ENCODE peak calls at places on chromosomes 4 and X, in ten cellular contexts. One of them, this sample, is unnamed.

GRCh38 chr4:7423801-7424552 is 10.8 kb downstream of the PSAPL1 start:
- DNase-seq in right lobe of liver: peak
- DNase-seq in GM13976: no peak
- DNase-seq in omental fat pad: no peak
- DNase-seq in Calu3: no peak
- DNase-seq in suprapubic skin: peak
- DNase-seq in foreskin fibroblast: no peak
- DNase-seq in A549: no peak
- DNase-seq in fibroblast of villous mesenchyme: no peak
- DNase-seq in heart right ventricle: no peak
- DNase-seq in this sample: peak

GRCh38 chr4:52660643-52661042 is 1.5 kb upstream of the USP46 start:
- DNase-seq in Calu3: no peak
- DNase-seq in A549: no peak
- DNase-seq in heart right ventricle: no peak
- DNase-seq in foreskin fibroblast: no peak
- DNase-seq in right lobe of liver: no peak
- DNase-seq in GM13976: no peak
- DNase-seq in fibroblast of villous mesenchyme: peak
- DNase-seq in omental fat pad: no peak
- DNase-seq in suprapubic skin: no peak
- DNase-seq in this sample: no peak

GRCh38 chr4:124427095-124427767 is 285.3 kb downstream of the ANKRD50 start:
- DNase-seq in suprapubic skin: no peak
- DNase-seq in heart right ventricle: peak
- DNase-seq in GM13976: no peak
- DNase-seq in right lobe of liver: peak
- DNase-seq in A549: no peak
- DNase-seq in omental fat pad: no peak
- DNase-seq in Calu3: peak
- DNase-seq in fibroblast of villous mesenchyme: no peak
- DNase-seq in foreskin fibroblast: no peak
- DNase-seq in this sample: no peak

GRCh38 chrX:152915541-152916241 is 17.8 kb downstream of the ZNF185 start:
- DNase-seq in Calu3: peak
- DNase-seq in GM13976: peak
- DNase-seq in right lobe of liver: no peak
- DNase-seq in foreskin fibroblast: peak
- DNase-seq in heart right ventricle: no peak
- DNase-seq in suprapubic skin: no peak
- DNase-seq in A549: peak
- DNase-seq in omental fat pad: no peak
- DNase-seq in fibroblast of villous mesenchyme: peak
- DNase-seq in this sample: no peak

GRCh38 chr4:17336524-17336941 is 175.4 kb downstream of the QDPR start:
- DNase-seq in foreskin fibroblast: no peak
- DNase-seq in heart right ventricle: peak
- DNase-seq in fibroblast of villous mesenchyme: no peak
- DNase-seq in Calu3: peak
- DNase-seq in omental fat pad: no peak
- DNase-seq in GM13976: peak
- DNase-seq in suprapubic skin: no peak
- DNase-seq in right lobe of liver: peak
- DNase-seq in A549: no peak
- DNase-seq in this sample: no peak

GRCh38 chr4:31655328-31655727 is 935.2 kb downstream of the PCDH7 start:
- DNase-seq in right lobe of liver: no peak
- DNase-seq in heart right ventricle: no peak
- DNase-seq in GM13976: no peak
- DNase-seq in foreskin fibroblast: no peak
- DNase-seq in A549: no peak
- DNase-seq in fibroblast of villous mesenchyme: no peak
- DNase-seq in suprapubic skin: no peak
- DNase-seq in omental fat pad: no peak
- DNase-seq in Calu3: no peak
- DNase-seq in this sample: no peak

GRCh38 chrX:64570204-64570603 is 175.0 kb upstream of the MTMR8 start:
- DNase-seq in right lobe of liver: no peak
- DNase-seq in GM13976: no peak
- DNase-seq in A549: no peak
- DNase-seq in fibroblast of villous mesenchyme: no peak
- DNase-seq in omental fat pad: no peak
- DNase-seq in foreskin fibroblast: no peak
- DNase-seq in suprapubic skin: no peak
- DNase-seq in Calu3: no peak
- DNase-seq in heart right ventricle: no peak
- DNase-seq in this sample: no peak

GRCh38 chr4:134708026-134708425 is 506.4 kb upstream of the PABPC4L start:
- DNase-seq in Calu3: no peak
- DNase-seq in foreskin fibroblast: no peak
- DNase-seq in fibroblast of villous mesenchyme: no peak
- DNase-seq in right lobe of liver: no peak
- DNase-seq in suprapubic skin: no peak
- DNase-seq in heart right ventricle: no peak
- DNase-seq in omental fat pad: no peak
- DNase-seq in A549: no peak
- DNase-seq in GM13976: no peak
- DNase-seq in this sample: no peak

GRCh38 chrX:15471016-15471415 is 22.1 kb downstream of the PIR start:
- DNase-seq in heart right ventricle: peak
- DNase-seq in suprapubic skin: no peak
- DNase-seq in right lobe of liver: peak
- DNase-seq in fibroblast of villous mesenchyme: peak
- DNase-seq in GM13976: peak
- DNase-seq in Calu3: peak
- DNase-seq in foreskin fibroblast: peak
- DNase-seq in A549: peak
- DNase-seq in omental fat pad: peak
- DNase-seq in this sample: no peak

GRCh38 chr4:94649381-94650128 is 108.2 kb upstream of the BMPR1B start:
- DNase-seq in foreskin fibroblast: peak
- DNase-seq in suprapubic skin: no peak
- DNase-seq in omental fat pad: no peak
- DNase-seq in right lobe of liver: no peak
- DNase-seq in heart right ventricle: no peak
- DNase-seq in fibroblast of villous mesenchyme: peak
- DNase-seq in A549: no peak
- DNase-seq in Calu3: no peak
- DNase-seq in GM13976: no peak
- DNase-seq in this sample: no peak

GRCh38 chrX:66638591-66639500 is at the start of gene EDA2R:
- DNase-seq in GM13976: peak
- DNase-seq in Calu3: no peak
- DNase-seq in fibroblast of villous mesenchyme: peak
- DNase-seq in A549: peak
- DNase-seq in suprapubic skin: no peak
- DNase-seq in right lobe of liver: no peak
- DNase-seq in foreskin fibroblast: peak
- DNase-seq in omental fat pad: no peak
- DNase-seq in heart right ventricle: peak
- DNase-seq in this sample: no peak

GRCh38 chr4:2924765-2925301 is 38.4 kb downstream of the NOP14 start:
- DNase-seq in fibroblast of villous mesenchyme: no peak
- DNase-seq in omental fat pad: no peak
- DNase-seq in A549: no peak
- DNase-seq in Calu3: no peak
- DNase-seq in suprapubic skin: peak
- DNase-seq in GM13976: no peak
- DNase-seq in heart right ventricle: no peak
- DNase-seq in right lobe of liver: no peak
- DNase-seq in foreskin fibroblast: no peak
- DNase-seq in this sample: no peak

DNA sequence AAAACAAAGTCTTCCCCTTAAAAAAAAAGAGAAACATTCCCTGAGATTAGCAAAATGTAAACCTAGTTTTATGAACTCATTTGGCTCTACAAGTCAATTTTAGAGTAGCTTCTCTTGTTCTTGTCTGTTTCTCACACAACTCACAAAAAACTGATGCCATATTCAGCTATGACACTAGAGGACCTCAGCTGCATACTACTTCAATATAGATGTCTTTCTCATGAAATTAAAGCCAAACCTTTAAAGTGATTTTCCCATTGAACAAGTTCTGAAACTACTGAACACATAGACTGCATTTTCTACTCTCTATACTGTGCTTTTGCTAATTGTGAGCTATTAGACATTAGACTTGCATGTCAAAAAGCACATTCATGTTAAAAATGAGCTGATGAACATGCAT is 49.8 kb downstream of the TBCK start:
- DNase-seq in suprapubic skin: no peak
- DNase-seq in omental fat pad: no peak
- DNase-seq in Calu3: no peak
- DNase-seq in A549: peak
- DNase-seq in GM13976: peak
- DNase-seq in right lobe of liver: no peak
- DNase-seq in foreskin fibroblast: no peak
- DNase-seq in fibroblast of villous mesenchyme: peak
- DNase-seq in heart right ventricle: no peak
- DNase-seq in this sample: no peak
- TF ChIP-seq CTCF in suprapubic skin: no peak
- TF ChIP-seq CTCF in omental fat pad: no peak
- TF ChIP-seq CTCF in Calu3: no peak
- TF ChIP-seq CTCF in A549: peak
- TF ChIP-seq CTCF in GM13976: peak
- TF ChIP-seq CTCF in right lobe of liver: peak
- TF ChIP-seq CTCF in foreskin fibroblast: peak
- TF ChIP-seq CTCF in fibroblast of villous mesenchyme: peak
- TF ChIP-seq CTCF in heart right ventricle: peak
- TF ChIP-seq CTCF in this sample: peak

DNA sequence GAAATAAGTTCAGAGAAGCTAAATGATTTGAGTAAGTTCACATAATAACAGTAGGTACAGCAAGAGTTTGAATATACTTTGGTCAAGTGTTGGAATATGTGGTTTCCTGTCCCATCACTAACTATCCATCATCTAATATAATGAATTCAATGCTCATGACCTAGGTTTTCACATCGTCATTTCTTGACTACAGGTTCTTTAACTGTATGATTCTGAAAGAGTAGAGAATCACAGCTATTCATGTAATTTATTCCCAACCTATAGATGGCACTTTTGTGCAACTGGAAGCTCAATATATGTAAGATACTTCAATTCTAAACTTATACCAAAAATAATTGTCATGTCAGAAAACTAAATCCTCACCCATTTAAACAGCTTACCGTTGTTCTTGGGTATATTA is 53.1 kb downstream of the TIGD2 start:
- DNase-seq in A549: no peak
- DNase-seq in Calu3: no peak
- DNase-seq in right lobe of liver: no peak
- DNase-seq in heart right ventricle: no peak
- DNase-seq in fibroblast of villous mesenchyme: no peak
- DNase-seq in suprapubic skin: no peak
- DNase-seq in GM13976: no peak
- DNase-seq in foreskin fibroblast: no peak
- DNase-seq in omental fat pad: no peak
- DNase-seq in this sample: no peak
- TF ChIP-seq CTCF in A549: peak
- TF ChIP-seq CTCF in Calu3: no peak
- TF ChIP-seq CTCF in right lobe of liver: peak
- TF ChIP-seq CTCF in heart right ventricle: no peak
- TF ChIP-seq CTCF in fibroblast of villous mesenchyme: no peak
- TF ChIP-seq CTCF in suprapubic skin: no peak
- TF ChIP-seq CTCF in GM13976: no peak
- TF ChIP-seq CTCF in foreskin fibroblast: no peak
- TF ChIP-seq CTCF in omental fat pad: no peak
- TF ChIP-seq CTCF in this sample: peak

GRCh38 chr4:121112530-121112929 is 40.2 kb upstream of the NDNF start:
- DNase-seq in Calu3: no peak
- DNase-seq in right lobe of liver: no peak
- DNase-seq in A549: no peak
- DNase-seq in heart right ventricle: no peak
- DNase-seq in foreskin fibroblast: no peak
- DNase-seq in suprapubic skin: no peak
- DNase-seq in GM13976: no peak
- DNase-seq in fibroblast of villous mesenchyme: no peak
- DNase-seq in omental fat pad: no peak
- DNase-seq in this sample: no peak
- TF ChIP-seq CTCF in Calu3: no peak
- TF ChIP-seq CTCF in right lobe of liver: peak
- TF ChIP-seq CTCF in A549: no peak
- TF ChIP-seq CTCF in heart right ventricle: peak
- TF ChIP-seq CTCF in foreskin fibroblast: no peak
- TF ChIP-seq CTCF in suprapubic skin: no peak
- TF ChIP-seq CTCF in GM13976: no peak
- TF ChIP-seq CTCF in fibroblast of villous mesenchyme: peak
- TF ChIP-seq CTCF in omental fat pad: no peak
- TF ChIP-seq CTCF in this sample: peak

GRCh38 chr4:4593596-4593995 is 51.7 kb upstream of the STX18 start:
- DNase-seq in heart right ventricle: no peak
- DNase-seq in suprapubic skin: no peak
- DNase-seq in GM13976: no peak
- DNase-seq in right lobe of liver: no peak
- DNase-seq in omental fat pad: no peak
- DNase-seq in A549: no peak
- DNase-seq in foreskin fibroblast: no peak
- DNase-seq in Calu3: no peak
- DNase-seq in fibroblast of villous mesenchyme: no peak
- DNase-seq in this sample: no peak

GRCh38 chr4:4596720-4597119 is 54.9 kb upstream of the STX18 start:
- DNase-seq in heart right ventricle: no peak
- DNase-seq in suprapubic skin: no peak
- DNase-seq in fibroblast of villous mesenchyme: no peak
- DNase-seq in right lobe of liver: no peak
- DNase-seq in GM13976: no peak
- DNase-seq in Calu3: no peak
- DNase-seq in omental fat pad: no peak
- DNase-seq in foreskin fibroblast: no peak
- DNase-seq in A549: no peak
- DNase-seq in this sample: no peak

GRCh38 chr4:4592414-4592813 is 50.6 kb upstream of the STX18 start:
- DNase-seq in heart right ventricle: no peak
- DNase-seq in Calu3: no peak
- DNase-seq in GM13976: no peak
- DNase-seq in fibroblast of villous mesenchyme: no peak
- DNase-seq in right lobe of liver: no peak
- DNase-seq in suprapubic skin: no peak
- DNase-seq in A549: no peak
- DNase-seq in foreskin fibroblast: no peak
- DNase-seq in omental fat pad: no peak
- DNase-seq in this sample: no peak

GRCh38 chr4:4594531-4594930 is 52.7 kb upstream of the STX18 start:
- DNase-seq in Calu3: no peak
- DNase-seq in suprapubic skin: no peak
- DNase-seq in omental fat pad: no peak
- DNase-seq in foreskin fibroblast: no peak
- DNase-seq in heart right ventricle: no peak
- DNase-seq in GM13976: no peak
- DNase-seq in right lobe of liver: no peak
- DNase-seq in A549: no peak
- DNase-seq in fibroblast of villous mesenchyme: no peak
- DNase-seq in this sample: no peak

DNA sequence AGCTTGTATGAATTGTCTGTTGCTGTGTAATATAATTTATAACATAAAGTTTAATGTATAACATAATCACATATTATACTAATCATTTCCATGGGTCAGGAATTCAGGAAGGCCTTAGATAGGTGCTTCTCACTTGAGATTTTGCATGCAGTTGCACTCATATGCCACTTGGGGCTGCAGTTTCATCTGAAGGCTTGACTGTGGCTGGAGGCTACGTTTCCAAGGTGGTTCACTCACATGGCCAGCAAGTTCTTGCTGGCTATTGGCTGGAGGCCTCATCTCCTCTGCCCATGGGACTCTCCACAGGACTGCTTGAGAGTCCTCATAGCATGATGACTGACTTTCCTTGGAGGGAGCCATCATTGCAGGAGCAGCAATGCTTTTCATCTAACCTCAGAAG is 53.4 kb upstream of the STX18 start:
- DNase-seq in foreskin fibroblast: no peak
- DNase-seq in GM13976: no peak
- DNase-seq in heart right ventricle: no peak
- DNase-seq in omental fat pad: no peak
- DNase-seq in Calu3: no peak
- DNase-seq in suprapubic skin: no peak
- DNase-seq in right lobe of liver: no peak
- DNase-seq in fibroblast of villous mesenchyme: no peak
- DNase-seq in A549: no peak
- DNase-seq in this sample: no peak
- TF ChIP-seq CTCF in foreskin fibroblast: no peak
- TF ChIP-seq CTCF in GM13976: no peak
- TF ChIP-seq CTCF in heart right ventricle: no peak
- TF ChIP-seq CTCF in omental fat pad: no peak
- TF ChIP-seq CTCF in Calu3: no peak
- TF ChIP-seq CTCF in suprapubic skin: no peak
- TF ChIP-seq CTCF in right lobe of liver: no peak
- TF ChIP-seq CTCF in fibroblast of villous mesenchyme: no peak
- TF ChIP-seq CTCF in A549: no peak
- TF ChIP-seq CTCF in this sample: no peak